ENCODE peak calls at places on chromosomes 13 and 19, in seven cellular contexts. One of them, this sample, is unnamed. For H3K4me1, the result is how much of the 10 kb centered on the place peaks cover.

GRCh38 chr13:42076309-42076713 is 27.9 kb downstream of the DGKH start:
- DNase-seq in stomach: no peak
- DNase-seq in K562: no peak
- DNase-seq in sigmoid colon: no peak
- DNase-seq in A549: no peak
- DNase-seq in transverse colon: no peak
- DNase-seq in tibial nerve: no peak
- DNase-seq in this sample: no peak

GRCh38 chr13:37109080-37109678 is 3.7 kb upstream of the CSNK1A1L start:
- DNase-seq in stomach: no peak
- DNase-seq in A549: peak
- DNase-seq in sigmoid colon: no peak
- DNase-seq in transverse colon: no peak
- DNase-seq in tibial nerve: peak
- DNase-seq in K562: no peak
- DNase-seq in this sample: no peak

GRCh38 chr13:19860884-19861655 is 2.4 kb downstream of the ZMYM5 start:
- DNase-seq in transverse colon: no peak
- DNase-seq in A549: peak
- DNase-seq in stomach: no peak
- DNase-seq in sigmoid colon: no peak
- DNase-seq in tibial nerve: no peak
- DNase-seq in K562: no peak
- DNase-seq in this sample: no peak

GRCh38 chr13:108478179-108478578 is 151.2 kb upstream of the MYO16 start:
- DNase-seq in sigmoid colon: no peak
- DNase-seq in A549: no peak
- DNase-seq in tibial nerve: no peak
- DNase-seq in stomach: no peak
- DNase-seq in K562: no peak
- DNase-seq in transverse colon: no peak
- DNase-seq in this sample: no peak

GRCh38 chr19:677201-677600 is 1.0 kb downstream of the FSTL3 start:
- DNase-seq in A549: peak
- DNase-seq in transverse colon: peak
- DNase-seq in K562: no peak
- DNase-seq in tibial nerve: peak
- DNase-seq in stomach: peak
- DNase-seq in sigmoid colon: peak
- DNase-seq in this sample: no peak

GRCh38 chr19:11064831-11065303 is 24.4 kb upstream of the LDLR start:
- DNase-seq in sigmoid colon: no peak
- DNase-seq in stomach: no peak
- DNase-seq in tibial nerve: no peak
- DNase-seq in transverse colon: no peak
- DNase-seq in A549: peak
- DNase-seq in K562: peak
- DNase-seq in this sample: no peak

GRCh38 chr13:32214073-32214472 is 101.1 kb downstream of the ZAR1L start:
- DNase-seq in stomach: no peak
- DNase-seq in transverse colon: no peak
- DNase-seq in sigmoid colon: no peak
- DNase-seq in A549: no peak
- DNase-seq in tibial nerve: no peak
- DNase-seq in K562: no peak
- DNase-seq in this sample: no peak

GRCh38 chr19:10699650-10700335 is 1.4 kb upstream of the QTRT1 start:
- DNase-seq in stomach: peak
- DNase-seq in K562: peak
- DNase-seq in transverse colon: peak
- DNase-seq in tibial nerve: peak
- DNase-seq in sigmoid colon: no peak
- DNase-seq in A549: peak
- DNase-seq in this sample: no peak

GRCh38 chr13:48853381-48854102 is 122.2 kb upstream of the FNDC3A start:
- DNase-seq in transverse colon: no peak
- DNase-seq in K562: no peak
- DNase-seq in sigmoid colon: no peak
- DNase-seq in stomach: no peak
- DNase-seq in tibial nerve: no peak
- DNase-seq in A549: no peak
- DNase-seq in this sample: no peak

GRCh38 chr13:73757471-73758233 is 376.6 kb downstream of the KLF12 start:
- DNase-seq in sigmoid colon: no peak
- DNase-seq in stomach: no peak
- DNase-seq in tibial nerve: no peak
- DNase-seq in A549: no peak
- DNase-seq in K562: no peak
- DNase-seq in transverse colon: no peak
- DNase-seq in this sample: no peak

GRCh38 chr19:56333506-56333905 is 18.9 kb upstream of the ZSCAN5A start:
- DNase-seq in transverse colon: peak
- DNase-seq in tibial nerve: peak
- DNase-seq in sigmoid colon: no peak
- DNase-seq in K562: peak
- DNase-seq in A549: peak
- DNase-seq in stomach: peak
- DNase-seq in this sample: no peak

GRCh38 chr13:99969934-99970760 is 1.4 kb downstream of the ZIC5 start:
- DNase-seq in K562: peak
- DNase-seq in transverse colon: no peak
- DNase-seq in sigmoid colon: no peak
- DNase-seq in tibial nerve: no peak
- DNase-seq in A549: peak
- DNase-seq in stomach: no peak
- DNase-seq in this sample: no peak

GRCh38 chr19:42428676-42429075 is 1.5 kb upstream of the LIPE start:
- DNase-seq in stomach: no peak
- DNase-seq in tibial nerve: no peak
- DNase-seq in sigmoid colon: no peak
- DNase-seq in A549: no peak
- DNase-seq in transverse colon: no peak
- DNase-seq in K562: no peak
- DNase-seq in this sample: no peak

GRCh38 chr19:50969413-50969760 is at the start of gene KLK6:
- DNase-seq in stomach: no peak
- DNase-seq in tibial nerve: no peak
- DNase-seq in transverse colon: no peak
- DNase-seq in sigmoid colon: no peak
- DNase-seq in A549: no peak
- DNase-seq in K562: no peak
- DNase-seq in this sample: no peak

GRCh38 chr19:43519436-43520088 is 7.4 kb downstream of the ETHE1 start:
- DNase-seq in tibial nerve: peak
- DNase-seq in transverse colon: peak
- DNase-seq in A549: peak
- DNase-seq in K562: peak
- DNase-seq in stomach: peak
- DNase-seq in sigmoid colon: peak
- DNase-seq in this sample: no peak

GRCh38 chr13:90098580-90098979 is 1248.9 kb upstream of the MIR17HG start:
- DNase-seq in K562: no peak
- DNase-seq in transverse colon: no peak
- DNase-seq in A549: no peak
- DNase-seq in sigmoid colon: no peak
- DNase-seq in tibial nerve: no peak
- DNase-seq in stomach: no peak
- DNase-seq in this sample: no peak

GRCh38 chr19:45019187-45019586 is 17.9 kb downstream of the RELB start:
- DNase-seq in transverse colon: no peak
- DNase-seq in tibial nerve: no peak
- DNase-seq in sigmoid colon: no peak
- DNase-seq in K562: no peak
- DNase-seq in stomach: no peak
- DNase-seq in A549: no peak
- DNase-seq in this sample: no peak

DNA sequence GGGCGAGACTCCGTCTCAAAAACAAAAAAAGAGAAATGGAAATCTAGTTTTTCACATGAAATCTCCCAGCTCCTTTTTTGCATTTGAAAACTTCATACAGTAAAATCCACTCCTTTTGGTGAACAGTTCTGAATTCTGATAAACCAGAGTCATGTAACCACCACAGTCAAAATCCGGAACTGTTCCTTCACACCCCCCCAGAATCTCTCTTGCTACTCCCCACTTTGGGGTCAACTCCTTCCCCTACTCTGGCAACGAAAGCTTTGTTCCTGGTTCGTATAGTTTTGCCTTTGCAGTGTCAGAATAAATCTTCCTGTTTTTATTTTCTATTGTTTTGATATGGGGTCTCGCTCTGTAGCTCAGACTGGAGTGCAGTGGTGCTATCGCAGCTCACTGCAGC is 23.7 kb downstream of the RCN3 start:
- DNase-seq in K562: no peak
- DNase-seq in sigmoid colon: no peak
- DNase-seq in transverse colon: no peak
- DNase-seq in A549: no peak
- DNase-seq in stomach: no peak
- DNase-seq in tibial nerve: no peak
- DNase-seq in this sample: no peak
- H3K4me1 ChIP-seq in K562: under half
- H3K4me1 ChIP-seq in sigmoid colon: under half
- H3K4me1 ChIP-seq in transverse colon: half or more
- H3K4me1 ChIP-seq in A549: under half
- H3K4me1 ChIP-seq in stomach: half or more
- H3K4me1 ChIP-seq in tibial nerve: under half
- H3K4me1 ChIP-seq in this sample: under half

DNA sequence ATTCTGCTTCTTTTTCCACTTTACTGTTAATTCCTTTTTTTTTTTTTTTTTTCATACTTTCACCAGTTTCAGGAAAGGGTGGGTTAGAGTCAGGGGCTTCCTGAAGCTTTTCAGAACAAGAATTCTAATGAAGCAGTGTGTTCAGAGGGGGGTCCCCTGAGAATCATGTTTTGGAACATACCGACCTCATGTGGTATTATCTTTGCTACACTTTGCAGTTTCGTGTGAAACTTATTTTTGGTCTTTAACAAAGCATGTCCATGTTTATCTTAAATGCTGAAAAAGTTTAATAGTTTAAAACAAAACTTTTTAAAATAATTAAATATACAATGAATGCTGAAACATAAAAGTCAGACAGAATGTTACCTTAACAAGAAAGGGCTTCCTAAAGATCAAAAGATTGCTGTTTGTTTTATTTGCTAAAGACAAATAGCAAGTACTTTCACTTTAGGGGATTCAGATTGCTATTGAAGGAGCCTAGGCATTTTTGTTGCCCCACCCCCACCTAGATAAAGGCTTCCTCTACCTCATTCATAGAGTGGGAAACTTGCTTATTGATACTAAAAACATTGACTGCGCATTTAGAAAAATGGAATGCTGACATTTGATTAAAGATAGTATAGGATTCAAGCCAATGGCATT is 21.1 kb upstream of the POMP start:
- DNase-seq in K562: no peak
- DNase-seq in A549: no peak
- DNase-seq in sigmoid colon: no peak
- DNase-seq in tibial nerve: peak
- DNase-seq in transverse colon: no peak
- DNase-seq in stomach: no peak
- DNase-seq in this sample: no peak
- TF ChIP-seq EP300 in K562: no peak
- TF ChIP-seq EP300 in A549: no peak
- TF ChIP-seq EP300 in sigmoid colon: no peak
- TF ChIP-seq EP300 in tibial nerve: peak
- TF ChIP-seq EP300 in transverse colon: no peak
- TF ChIP-seq EP300 in stomach: no peak
- TF ChIP-seq EP300 in this sample: no peak

GRCh38 chr19:46900341-46900740 is 39.5 kb downstream of the ARHGAP35 start:
- DNase-seq in stomach: no peak
- DNase-seq in K562: no peak
- DNase-seq in transverse colon: no peak
- DNase-seq in A549: no peak
- DNase-seq in tibial nerve: no peak
- DNase-seq in sigmoid colon: no peak
- DNase-seq in this sample: no peak
- H3K4me1 ChIP-seq in stomach: half or more
- H3K4me1 ChIP-seq in K562: under half
- H3K4me1 ChIP-seq in transverse colon: under half
- H3K4me1 ChIP-seq in A549: half or more
- H3K4me1 ChIP-seq in tibial nerve: under half
- H3K4me1 ChIP-seq in sigmoid colon: under half
- H3K4me1 ChIP-seq in this sample: half or more

GRCh38 chr19:28234637-28235036 is 978.3 kb downstream of the UQCRFS1 start:
- DNase-seq in tibial nerve: no peak
- DNase-seq in sigmoid colon: no peak
- DNase-seq in A549: no peak
- DNase-seq in stomach: no peak
- DNase-seq in K562: no peak
- DNase-seq in transverse colon: no peak
- DNase-seq in this sample: no peak
- TF ChIP-seq EP300 in tibial nerve: no peak
- TF ChIP-seq EP300 in sigmoid colon: no peak
- TF ChIP-seq EP300 in A549: no peak
- TF ChIP-seq EP300 in stomach: no peak
- TF ChIP-seq EP300 in K562: no peak
- TF ChIP-seq EP300 in transverse colon: no peak
- TF ChIP-seq EP300 in this sample: no peak

GRCh38 chr19:35207391-35207871 is 21.1 kb downstream of the FAM187B start:
- DNase-seq in tibial nerve: no peak
- DNase-seq in sigmoid colon: no peak
- DNase-seq in K562: no peak
- DNase-seq in A549: no peak
- DNase-seq in transverse colon: no peak
- DNase-seq in stomach: no peak
- DNase-seq in this sample: no peak

GRCh38 chr19:35206855-35207254 is 21.7 kb downstream of the FAM187B start:
- DNase-seq in K562: no peak
- DNase-seq in tibial nerve: no peak
- DNase-seq in stomach: peak
- DNase-seq in transverse colon: no peak
- DNase-seq in sigmoid colon: no peak
- DNase-seq in A549: no peak
- DNase-seq in this sample: no peak

GRCh38 chr19:35209646-35210045 is 18.9 kb downstream of the FAM187B start:
- DNase-seq in A549: no peak
- DNase-seq in stomach: no peak
- DNase-seq in sigmoid colon: no peak
- DNase-seq in K562: no peak
- DNase-seq in tibial nerve: no peak
- DNase-seq in transverse colon: no peak
- DNase-seq in this sample: no peak

GRCh38 chr19:35206379-35206778 is 22.2 kb downstream of the FAM187B start:
- DNase-seq in A549: no peak
- DNase-seq in transverse colon: peak
- DNase-seq in tibial nerve: no peak
- DNase-seq in sigmoid colon: no peak
- DNase-seq in stomach: no peak
- DNase-seq in K562: no peak
- DNase-seq in this sample: no peak

DNA sequence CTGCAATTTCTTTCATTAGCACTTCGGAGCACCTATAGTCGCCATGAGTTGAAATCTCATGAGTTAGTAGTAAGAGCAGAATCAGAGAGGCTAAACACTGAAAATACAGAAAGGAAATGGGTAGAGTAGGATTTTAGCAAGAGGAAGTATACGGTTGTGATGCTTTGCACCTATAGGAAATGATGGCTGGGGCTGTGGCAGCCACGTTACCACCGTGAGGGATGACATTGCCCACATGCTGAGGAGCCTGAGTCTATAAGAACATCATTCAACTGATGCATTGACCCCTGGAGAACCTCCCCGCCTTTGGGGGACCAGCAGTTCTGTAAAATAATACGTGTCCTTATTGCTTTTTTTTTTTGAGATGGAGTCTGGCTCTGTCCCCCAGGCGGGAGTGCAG is 20.4 kb downstream of the FAM187B start:
- DNase-seq in transverse colon: no peak
- DNase-seq in A549: no peak
- DNase-seq in stomach: no peak
- DNase-seq in sigmoid colon: no peak
- DNase-seq in K562: no peak
- DNase-seq in tibial nerve: no peak
- DNase-seq in this sample: no peak
- H3K4me1 ChIP-seq in transverse colon: under half
- H3K4me1 ChIP-seq in A549: under half
- H3K4me1 ChIP-seq in stomach: under half
- H3K4me1 ChIP-seq in sigmoid colon: under half
- H3K4me1 ChIP-seq in K562: under half
- H3K4me1 ChIP-seq in tibial nerve: under half
- H3K4me1 ChIP-seq in this sample: under half

This sample was measured in suprapubic skin.